ENCODE peak calls at places on chromosomes 13 and 19, in nine cellular contexts. One of them, this sample, is unnamed.
A peak's percentile ranks its signal among the peaks of the same experiment; 100 is the strongest.

GRCh38 chr13:101614491-101614890 is 162.0 kb downstream of the ITGBL1 start:
- DNase-seq in tibial artery: no peak
- DNase-seq in left ventricle myocardium inferior: no peak
- DNase-seq in epithelial cell of esophagus: no peak
- DNase-seq in HFF-Myc: no peak
- DNase-seq in fibroblast of the aortic adventitia: no peak
- DNase-seq in stomach: no peak
- DNase-seq in pancreas: no peak
- DNase-seq in uterus: no peak
- DNase-seq in this sample: no peak

GRCh38 chr13:88068975-88069374 is 397.8 kb downstream of the SLITRK5 start:
- DNase-seq in uterus: no peak
- DNase-seq in tibial artery: no peak
- DNase-seq in stomach: no peak
- DNase-seq in epithelial cell of esophagus: peak; percentile 25
- DNase-seq in HFF-Myc: no peak
- DNase-seq in left ventricle myocardium inferior: no peak
- DNase-seq in pancreas: no peak
- DNase-seq in fibroblast of the aortic adventitia: no peak
- DNase-seq in this sample: no peak

GRCh38 chr13:40087021-40088002 is 431.9 kb downstream of the COG6 start:
- DNase-seq in stomach: no peak
- DNase-seq in HFF-Myc: no peak
- DNase-seq in uterus: no peak
- DNase-seq in tibial artery: no peak
- DNase-seq in pancreas: no peak
- DNase-seq in epithelial cell of esophagus: peak; percentile 91
- DNase-seq in left ventricle myocardium inferior: no peak
- DNase-seq in fibroblast of the aortic adventitia: no peak
- DNase-seq in this sample: no peak

GRCh38 chr19:55487884-55488687 is at the start of gene SSC5D:
- DNase-seq in HFF-Myc: no peak
- DNase-seq in pancreas: no peak
- DNase-seq in tibial artery: no peak
- DNase-seq in uterus: peak; percentile 76
- DNase-seq in fibroblast of the aortic adventitia: peak; percentile 64
- DNase-seq in epithelial cell of esophagus: no peak
- DNase-seq in stomach: no peak
- DNase-seq in left ventricle myocardium inferior: no peak
- DNase-seq in this sample: peak; percentile 70

GRCh38 chr13:34174671-34175145 is 356.8 kb downstream of the RFC3 start:
- DNase-seq in pancreas: no peak
- DNase-seq in stomach: no peak
- DNase-seq in tibial artery: no peak
- DNase-seq in HFF-Myc: no peak
- DNase-seq in epithelial cell of esophagus: no peak
- DNase-seq in uterus: no peak
- DNase-seq in fibroblast of the aortic adventitia: peak; percentile 65
- DNase-seq in left ventricle myocardium inferior: no peak
- DNase-seq in this sample: peak; percentile 47

GRCh38 chr19:1232652-1233360 is 5.0 kb downstream of the CBARP start:
- DNase-seq in epithelial cell of esophagus: peak; percentile 50
- DNase-seq in pancreas: no peak
- DNase-seq in uterus: peak; percentile 62
- DNase-seq in stomach: peak; percentile 66
- DNase-seq in tibial artery: no peak
- DNase-seq in fibroblast of the aortic adventitia: peak; percentile 73
- DNase-seq in left ventricle myocardium inferior: no peak
- DNase-seq in HFF-Myc: no peak
- DNase-seq in this sample: peak; percentile 77

GRCh38 chr19:18886972-18887371 is 9.0 kb downstream of the CERS1 start:
- DNase-seq in epithelial cell of esophagus: no peak
- DNase-seq in tibial artery: no peak
- DNase-seq in fibroblast of the aortic adventitia: no peak
- DNase-seq in pancreas: no peak
- DNase-seq in left ventricle myocardium inferior: no peak
- DNase-seq in stomach: no peak
- DNase-seq in uterus: no peak
- DNase-seq in HFF-Myc: no peak
- DNase-seq in this sample: no peak

GRCh38 chr13:44380404-44381165 is 7.0 kb downstream of the SERP2 start:
- DNase-seq in stomach: no peak
- DNase-seq in tibial artery: no peak
- DNase-seq in fibroblast of the aortic adventitia: peak; percentile 31
- DNase-seq in uterus: no peak
- DNase-seq in left ventricle myocardium inferior: no peak
- DNase-seq in epithelial cell of esophagus: no peak
- DNase-seq in pancreas: no peak
- DNase-seq in HFF-Myc: no peak
- DNase-seq in this sample: peak; percentile 59

GRCh38 chr19:2289714-2290435 is 7.9 kb upstream of the PEAK3 start:
- DNase-seq in uterus: no peak
- DNase-seq in tibial artery: no peak
- DNase-seq in left ventricle myocardium inferior: peak; percentile 42
- DNase-seq in fibroblast of the aortic adventitia: no peak
- DNase-seq in epithelial cell of esophagus: peak; percentile 43
- DNase-seq in pancreas: no peak
- DNase-seq in stomach: peak; percentile 41
- DNase-seq in HFF-Myc: no peak
- DNase-seq in this sample: no peak

DNA sequence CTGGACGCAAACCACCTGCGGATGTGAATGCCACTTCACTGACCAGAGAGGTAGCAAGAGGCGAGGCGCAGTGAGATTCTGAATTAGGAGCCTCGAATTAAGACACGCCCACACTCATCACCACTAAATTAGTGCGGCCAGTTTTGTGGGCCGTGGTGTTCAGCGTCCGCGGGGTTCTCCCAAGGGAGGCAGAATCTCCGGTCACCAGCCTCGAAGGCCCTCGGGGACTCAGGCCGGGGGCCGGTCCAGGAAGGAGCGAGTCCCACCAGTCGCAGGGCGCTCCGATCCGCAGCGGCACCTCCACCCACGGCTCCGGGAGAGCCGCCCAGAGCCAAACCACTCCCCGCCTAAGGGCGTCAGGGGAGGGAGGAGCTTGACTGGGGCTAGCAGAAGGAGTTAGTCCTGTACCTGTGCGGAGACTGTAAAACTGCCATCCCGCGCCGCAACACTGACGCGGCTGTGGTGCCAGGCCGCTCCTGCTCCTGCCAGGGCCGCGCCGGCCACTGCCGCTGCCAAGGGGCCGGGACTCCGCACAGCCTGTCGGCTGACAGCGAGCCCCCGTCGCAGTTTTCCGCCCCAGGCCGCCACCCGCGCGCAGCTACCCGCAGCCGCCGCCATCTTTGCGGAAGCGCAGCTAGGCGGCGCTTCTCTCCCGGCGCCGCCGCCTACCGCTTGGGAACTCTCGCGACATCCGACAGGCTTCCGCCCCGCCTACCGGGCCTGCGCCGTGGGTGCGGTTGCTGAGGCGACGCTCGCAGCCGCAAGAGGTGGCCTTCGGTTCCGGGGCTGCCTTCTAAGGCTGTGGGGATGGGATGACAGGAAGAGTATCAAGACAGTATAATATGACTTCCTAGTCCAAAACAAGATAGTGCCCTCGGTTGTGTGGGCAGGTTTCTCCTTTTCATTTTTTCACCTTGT is at the start of gene MICU2:
- DNase-seq in tibial artery: peak; percentile 89
- DNase-seq in left ventricle myocardium inferior: peak; percentile 95
- DNase-seq in pancreas: peak; percentile 94
- DNase-seq in HFF-Myc: peak; percentile 75
- DNase-seq in fibroblast of the aortic adventitia: peak; percentile 91
- DNase-seq in epithelial cell of esophagus: peak; percentile 95
- DNase-seq in uterus: peak; percentile 93
- DNase-seq in stomach: peak; percentile 95
- DNase-seq in this sample: peak; percentile 92
- TF ChIP-seq CTCF in tibial artery: no peak
- TF ChIP-seq CTCF in left ventricle myocardium inferior: peak; percentile 40
- TF ChIP-seq CTCF in pancreas: no peak
- TF ChIP-seq CTCF in HFF-Myc: no peak
- TF ChIP-seq CTCF in fibroblast of the aortic adventitia: no peak
- TF ChIP-seq CTCF in epithelial cell of esophagus: no peak
- TF ChIP-seq CTCF in uterus: peak; percentile 34
- TF ChIP-seq CTCF in stomach: peak; percentile 50
- TF ChIP-seq CTCF in this sample: no peak

DNA sequence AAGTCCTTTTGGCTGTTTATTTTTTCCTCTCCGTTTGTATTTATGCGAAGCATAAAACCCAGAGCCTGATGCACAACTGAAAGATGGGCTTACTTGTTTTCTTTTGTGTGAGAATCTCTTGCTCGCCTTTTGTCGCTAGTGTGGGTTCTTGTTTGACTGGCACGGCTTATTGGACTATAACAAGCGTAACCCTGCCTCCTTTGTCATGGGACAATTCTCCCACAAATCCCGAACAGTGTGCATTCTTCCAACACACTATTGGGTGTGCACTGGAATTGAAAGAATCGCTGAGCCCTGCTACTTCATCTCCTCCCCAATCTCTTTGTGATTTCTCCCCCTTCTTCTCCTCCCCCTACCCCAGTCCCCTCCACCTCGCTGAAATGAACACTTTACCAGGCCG is 110.8 kb downstream of the ZIC5 start:
- DNase-seq in fibroblast of the aortic adventitia: no peak
- DNase-seq in pancreas: no peak
- DNase-seq in uterus: no peak
- DNase-seq in left ventricle myocardium inferior: no peak
- DNase-seq in tibial artery: no peak
- DNase-seq in stomach: no peak
- DNase-seq in epithelial cell of esophagus: no peak
- DNase-seq in HFF-Myc: no peak
- DNase-seq in this sample: no peak
- H3K4me3 ChIP-seq in fibroblast of the aortic adventitia: no peak overlapping the region
- H3K4me3 ChIP-seq in pancreas: no peak overlapping the region
- H3K4me3 ChIP-seq in uterus: no peak overlapping the region
- H3K4me3 ChIP-seq in left ventricle myocardium inferior: no peak overlapping the region
- H3K4me3 ChIP-seq in tibial artery: no peak overlapping the region
- H3K4me3 ChIP-seq in stomach: no peak overlapping the region
- H3K4me3 ChIP-seq in epithelial cell of esophagus: no peak overlapping the region
- H3K4me3 ChIP-seq in HFF-Myc: no peak overlapping the region
- H3K4me3 ChIP-seq in this sample: no peak overlapping the region

GRCh38 chr19:11025997-11026396 is 63.3 kb upstream of the LDLR start:
- DNase-seq in stomach: no peak
- DNase-seq in HFF-Myc: no peak
- DNase-seq in uterus: no peak
- DNase-seq in fibroblast of the aortic adventitia: no peak
- DNase-seq in tibial artery: no peak
- DNase-seq in epithelial cell of esophagus: no peak
- DNase-seq in pancreas: no peak
- DNase-seq in left ventricle myocardium inferior: no peak
- DNase-seq in this sample: no peak
- TF ChIP-seq CTCF in stomach: no peak
- TF ChIP-seq CTCF in HFF-Myc: no peak
- TF ChIP-seq CTCF in uterus: no peak
- TF ChIP-seq CTCF in fibroblast of the aortic adventitia: no peak
- TF ChIP-seq CTCF in tibial artery: no peak
- TF ChIP-seq CTCF in epithelial cell of esophagus: no peak
- TF ChIP-seq CTCF in pancreas: no peak
- TF ChIP-seq CTCF in left ventricle myocardium inferior: no peak
- TF ChIP-seq CTCF in this sample: no peak

DNA sequence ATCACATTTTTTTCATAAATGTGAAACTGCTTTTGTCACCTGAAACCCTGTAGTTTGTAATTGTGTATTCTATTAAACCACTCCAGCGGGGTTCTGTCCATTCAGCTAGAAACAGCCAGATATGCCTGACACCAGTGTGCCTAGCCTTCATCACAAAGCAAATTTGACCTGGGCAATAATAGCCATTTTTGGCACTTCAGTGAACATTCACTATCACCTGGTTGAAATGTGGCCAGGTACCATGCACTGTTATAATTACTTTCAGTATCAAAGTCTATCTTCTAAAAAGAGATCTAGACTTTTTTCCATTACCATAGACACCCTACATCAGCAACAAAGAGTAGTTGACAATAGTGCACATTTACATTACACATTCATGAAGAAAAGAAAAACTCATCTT is 64.5 kb downstream of the ZNF257 start:
- DNase-seq in pancreas: no peak
- DNase-seq in uterus: no peak
- DNase-seq in left ventricle myocardium inferior: no peak
- DNase-seq in tibial artery: no peak
- DNase-seq in HFF-Myc: no peak
- DNase-seq in epithelial cell of esophagus: no peak
- DNase-seq in fibroblast of the aortic adventitia: no peak
- DNase-seq in stomach: no peak
- DNase-seq in this sample: no peak
- H3K4me3 ChIP-seq in pancreas: no peak overlapping the region
- H3K4me3 ChIP-seq in uterus: no peak overlapping the region
- H3K4me3 ChIP-seq in left ventricle myocardium inferior: no peak overlapping the region
- H3K4me3 ChIP-seq in tibial artery: no peak overlapping the region
- H3K4me3 ChIP-seq in HFF-Myc: no peak overlapping the region
- H3K4me3 ChIP-seq in epithelial cell of esophagus: no peak overlapping the region
- H3K4me3 ChIP-seq in fibroblast of the aortic adventitia: no peak overlapping the region
- H3K4me3 ChIP-seq in stomach: no peak overlapping the region
- H3K4me3 ChIP-seq in this sample: no peak overlapping the region

GRCh38 chr19:20513179-20513934 is 52.2 kb downstream of the ZNF737 start:
- DNase-seq in left ventricle myocardium inferior: no peak
- DNase-seq in HFF-Myc: no peak
- DNase-seq in epithelial cell of esophagus: peak; percentile 2
- DNase-seq in pancreas: no peak
- DNase-seq in stomach: no peak
- DNase-seq in uterus: no peak
- DNase-seq in fibroblast of the aortic adventitia: no peak
- DNase-seq in tibial artery: no peak
- DNase-seq in this sample: no peak
- TF ChIP-seq CTCF in left ventricle myocardium inferior: no peak
- TF ChIP-seq CTCF in HFF-Myc: no peak
- TF ChIP-seq CTCF in epithelial cell of esophagus: no peak
- TF ChIP-seq CTCF in pancreas: no peak
- TF ChIP-seq CTCF in stomach: no peak
- TF ChIP-seq CTCF in uterus: no peak
- TF ChIP-seq CTCF in fibroblast of the aortic adventitia: no peak
- TF ChIP-seq CTCF in tibial artery: no peak
- TF ChIP-seq CTCF in this sample: no peak

This sample was measured in fibroblast of mammary gland.